ENCODE peak calls at places on chromosomes 7 and 10, in four cellular contexts. One of them, this sample, is unnamed.
A peak's percentile ranks its signal among the peaks of the same experiment; 100 is the strongest.

GRCh38 chr10:21069929-21070363 is 172.8 kb upstream of the NEBL start:
- DNase-seq in spleen: no peak
- DNase-seq in Peyer's patch: no peak
- DNase-seq in breast epithelium: no peak
- DNase-seq in this sample: no peak

GRCh38 chr7:157561816-157562410 is 225.1 kb downstream of the DNAJB6 start:
- DNase-seq in breast epithelium: no peak
- DNase-seq in Peyer's patch: no peak
- DNase-seq in spleen: peak; percentile 64
- DNase-seq in this sample: no peak

GRCh38 chr10:32321016-32321631 is 25.8 kb downstream of the EPC1 start:
- DNase-seq in breast epithelium: no peak
- DNase-seq in Peyer's patch: no peak
- DNase-seq in spleen: no peak
- DNase-seq in this sample: no peak

GRCh38 chr7:112669306-112669705 is 120.9 kb downstream of the TMEM168 start:
- DNase-seq in spleen: no peak
- DNase-seq in Peyer's patch: no peak
- DNase-seq in breast epithelium: no peak
- DNase-seq in this sample: no peak

GRCh38 chr10:33753389-33753788 is 418.9 kb upstream of the NRP1 start:
- DNase-seq in spleen: no peak
- DNase-seq in Peyer's patch: no peak
- DNase-seq in breast epithelium: no peak
- DNase-seq in this sample: no peak

GRCh38 chr10:3430501-3430900 is 257.9 kb upstream of the PITRM1 start:
- DNase-seq in Peyer's patch: no peak
- DNase-seq in breast epithelium: no peak
- DNase-seq in spleen: no peak
- DNase-seq in this sample: no peak

GRCh38 chr10:44571701-44572100 is 186.8 kb upstream of the CXCL12 start:
- DNase-seq in breast epithelium: no peak
- DNase-seq in spleen: no peak
- DNase-seq in Peyer's patch: no peak
- DNase-seq in this sample: no peak

GRCh38 chr10:91908358-91909177 is 718 bp downstream of the FGFBP3 start:
- DNase-seq in breast epithelium: peak; percentile 43
- DNase-seq in Peyer's patch: peak; percentile 86
- DNase-seq in spleen: peak; percentile 94
- DNase-seq in this sample: peak; percentile 77

GRCh38 chr10:100045592-100045991 is 35.8 kb upstream of the DNMBP start:
- DNase-seq in spleen: no peak
- DNase-seq in Peyer's patch: no peak
- DNase-seq in breast epithelium: no peak
- DNase-seq in this sample: no peak

GRCh38 chr10:5234106-5234877 is 37.7 kb downstream of the AKR1C4 start:
- DNase-seq in spleen: no peak
- DNase-seq in breast epithelium: no peak
- DNase-seq in Peyer's patch: peak; percentile 81
- DNase-seq in this sample: peak; percentile 67

GRCh38 chr7:149097088-149097487 is 6.6 kb upstream of the ZNF786 start:
- DNase-seq in breast epithelium: no peak
- DNase-seq in Peyer's patch: no peak
- DNase-seq in spleen: no peak
- DNase-seq in this sample: no peak

GRCh38 chr10:36765777-36766176 is 359.6 kb upstream of the ANKRD30A start:
- DNase-seq in breast epithelium: no peak
- DNase-seq in Peyer's patch: no peak
- DNase-seq in spleen: no peak
- DNase-seq in this sample: no peak

GRCh38 chr7:30920021-30920583 is 8.4 kb downstream of the AQP1 start:
- DNase-seq in spleen: peak; percentile 46
- DNase-seq in Peyer's patch: peak; percentile 52
- DNase-seq in breast epithelium: no peak
- DNase-seq in this sample: no peak

GRCh38 chr10:70169661-70170364 is 501 bp downstream of the SAR1A start:
- DNase-seq in spleen: no peak
- DNase-seq in Peyer's patch: no peak
- DNase-seq in breast epithelium: peak; percentile 26
- DNase-seq in this sample: peak; percentile 32

GRCh38 chr7:121366852-121367431 is 29.2 kb downstream of the FAM3C start:
- DNase-seq in Peyer's patch: no peak
- DNase-seq in breast epithelium: no peak
- DNase-seq in spleen: no peak
- DNase-seq in this sample: no peak

GRCh38 chr10:79246209-79246581 is 101.1 kb upstream of the PPIF start:
- DNase-seq in Peyer's patch: peak; percentile 60
- DNase-seq in breast epithelium: peak; percentile 70
- DNase-seq in spleen: no peak
- DNase-seq in this sample: peak; percentile 78

GRCh38 chr10:70381491-70382421 is 669 bp downstream of the LRRC20 start:
- DNase-seq in breast epithelium: no peak
- DNase-seq in Peyer's patch: peak; percentile 58
- DNase-seq in spleen: peak; percentile 83
- DNase-seq in this sample: peak; percentile 39

GRCh38 chr10:96834121-96834520 is 2.0 kb downstream of the LCOR start:
- DNase-seq in Peyer's patch: no peak
- DNase-seq in spleen: no peak
- DNase-seq in breast epithelium: no peak
- DNase-seq in this sample: no peak

GRCh38 chr10:49273082-49273465 is 25.9 kb upstream of the C10orf71 start:
- DNase-seq in Peyer's patch: no peak
- DNase-seq in breast epithelium: no peak
- DNase-seq in spleen: no peak
- DNase-seq in this sample: no peak

GRCh38 chr10:13180788-13181187 is 19.4 kb downstream of the MCM10 start:
- DNase-seq in spleen: no peak
- DNase-seq in Peyer's patch: no peak
- DNase-seq in breast epithelium: no peak
- DNase-seq in this sample: no peak

GRCh38 chr7:22726345-22726848 is 603 bp upstream of the IL6 start:
- DNase-seq in breast epithelium: no peak
- DNase-seq in spleen: peak; percentile 84
- DNase-seq in Peyer's patch: peak; percentile 72
- DNase-seq in this sample: peak; percentile 34

GRCh38 chr7:45939574-45939973 is 18.5 kb upstream of the IGFBP3 start:
- DNase-seq in spleen: peak; percentile 66
- DNase-seq in Peyer's patch: no peak
- DNase-seq in breast epithelium: no peak
- DNase-seq in this sample: no peak

GRCh38 chr10:124946945-124947344 is 5.0 kb downstream of the ZRANB1 start:
- DNase-seq in Peyer's patch: no peak
- DNase-seq in breast epithelium: no peak
- DNase-seq in spleen: no peak
- DNase-seq in this sample: no peak

GRCh38 chr7:135758531-135758932 is 9.9 kb upstream of the FAM180A start:
- DNase-seq in spleen: no peak
- DNase-seq in breast epithelium: peak; percentile 83
- DNase-seq in Peyer's patch: no peak
- DNase-seq in this sample: no peak

GRCh38 chr7:135755351-135755753 is 6.7 kb upstream of the FAM180A start:
- DNase-seq in breast epithelium: no peak
- DNase-seq in spleen: no peak
- DNase-seq in Peyer's patch: no peak
- DNase-seq in this sample: no peak

GRCh38 chr7:135756191-135756590 is 7.6 kb upstream of the FAM180A start:
- DNase-seq in spleen: no peak
- DNase-seq in Peyer's patch: no peak
- DNase-seq in breast epithelium: no peak
- DNase-seq in this sample: no peak

GRCh38 chr7:135759537-135759936 is 10.9 kb upstream of the FAM180A start:
- DNase-seq in breast epithelium: no peak
- DNase-seq in spleen: no peak
- DNase-seq in Peyer's patch: no peak
- DNase-seq in this sample: no peak

GRCh38 chr7:135757719-135758411 is 9.3 kb upstream of the FAM180A start:
- DNase-seq in Peyer's patch: no peak
- DNase-seq in spleen: no peak
- DNase-seq in breast epithelium: peak; percentile 90
- DNase-seq in this sample: no peak
- H3K4me3 ChIP-seq in Peyer's patch: no peak overlapping the region
- H3K4me3 ChIP-seq in spleen: no peak overlapping the region
- H3K4me3 ChIP-seq in breast epithelium: peak overlapping the region; percentile 55
- H3K4me3 ChIP-seq in this sample: no peak overlapping the region

DNA sequence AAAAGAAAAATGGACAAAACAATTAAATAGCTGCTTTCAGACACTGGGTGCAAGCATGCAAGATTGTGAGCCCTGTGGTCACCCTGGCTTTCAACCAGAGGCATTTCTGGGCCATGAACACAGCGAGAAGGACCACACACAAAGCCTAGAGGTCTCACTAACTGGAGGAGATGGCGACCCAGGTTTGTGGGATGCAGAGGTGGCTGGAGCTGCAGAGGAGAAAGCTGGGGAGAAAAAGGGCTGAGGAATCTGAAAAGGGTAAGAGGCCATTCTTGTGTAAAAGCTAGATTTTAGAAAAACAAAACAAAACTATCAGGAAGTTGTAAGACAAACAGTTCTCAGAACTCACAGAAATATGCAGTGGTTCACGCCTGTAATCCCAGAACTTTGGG is 30.1 kb upstream of the PTPRN2 start:
- DNase-seq in spleen: no peak
- DNase-seq in breast epithelium: no peak
- DNase-seq in Peyer's patch: no peak
- DNase-seq in this sample: no peak
- H3K27ac ChIP-seq in spleen: no peak overlapping the region
- H3K27ac ChIP-seq in breast epithelium: no peak overlapping the region
- H3K27ac ChIP-seq in Peyer's patch: no peak overlapping the region
- H3K27ac ChIP-seq in this sample: no peak overlapping the region

GRCh38 chr7:98399903-98400537 is 870 bp downstream of the BAIAP2L1 start:
- DNase-seq in Peyer's patch: no peak
- DNase-seq in breast epithelium: no peak
- DNase-seq in spleen: peak; percentile 21
- DNase-seq in this sample: no peak

GRCh38 chr7:98398567-98399372 is 2.1 kb downstream of the BAIAP2L1 start:
- DNase-seq in breast epithelium: no peak
- DNase-seq in Peyer's patch: no peak
- DNase-seq in spleen: no peak
- DNase-seq in this sample: no peak

GRCh38 chr7:98396768-98397167 is 4.1 kb downstream of the BAIAP2L1 start:
- DNase-seq in spleen: no peak
- DNase-seq in breast epithelium: no peak
- DNase-seq in Peyer's patch: no peak
- DNase-seq in this sample: no peak

GRCh38 chr7:98399462-98399861 is 1.4 kb downstream of the BAIAP2L1 start:
- DNase-seq in Peyer's patch: no peak
- DNase-seq in spleen: no peak
- DNase-seq in breast epithelium: no peak
- DNase-seq in this sample: no peak

GRCh38 chr7:98400538-98401427 is at the start of gene BAIAP2L1:
- DNase-seq in spleen: peak; percentile 93
- DNase-seq in breast epithelium: peak; percentile 91
- DNase-seq in Peyer's patch: peak; percentile 95
- DNase-seq in this sample: peak; percentile 98
- TF ChIP-seq POLR2A in spleen: no peak
- TF ChIP-seq POLR2A in breast epithelium: no peak
- TF ChIP-seq POLR2A in Peyer's patch: peak; percentile 79
- TF ChIP-seq POLR2A in this sample: no peak

DNA sequence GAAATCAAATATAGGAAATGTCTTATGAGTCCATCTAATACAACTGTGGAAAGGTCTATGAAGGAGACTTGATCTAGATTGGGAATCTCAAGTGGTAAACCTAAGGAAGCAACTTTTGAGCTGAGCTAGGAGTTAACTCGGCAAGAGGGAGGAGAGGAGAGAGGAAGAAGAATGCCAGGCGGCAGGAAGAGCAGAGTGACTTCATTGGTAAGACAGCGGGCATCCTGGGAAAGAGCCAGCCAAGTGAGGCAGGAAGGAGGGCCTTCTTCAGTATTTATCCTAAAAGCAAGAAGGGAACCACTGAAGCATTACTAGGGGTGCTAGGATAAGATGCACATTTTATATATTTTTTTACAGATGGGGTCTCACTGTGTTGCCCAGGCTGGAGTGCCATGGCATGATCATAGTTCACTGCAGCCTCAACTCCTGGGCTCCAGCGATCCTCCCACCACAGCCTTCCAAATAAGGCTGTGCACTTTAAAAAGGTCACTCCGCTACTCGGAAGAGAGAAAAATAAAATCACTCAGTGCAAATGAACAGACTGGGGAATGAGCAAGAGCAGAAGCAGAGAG is 2.0 kb downstream of the BCL7B start:
- DNase-seq in spleen: no peak
- DNase-seq in breast epithelium: no peak
- DNase-seq in Peyer's patch: no peak
- DNase-seq in this sample: no peak
- H3K4me3 ChIP-seq in spleen: peak overlapping the region; percentile 54
- H3K4me3 ChIP-seq in breast epithelium: peak overlapping the region; percentile 94
- H3K4me3 ChIP-seq in Peyer's patch: no peak overlapping the region
- H3K4me3 ChIP-seq in this sample: peak overlapping the region; percentile 85

This sample was measured in stomach.